ENCODE peak calls at places on chromosomes 4 and X, in eight cellular contexts. G, U, E, F, D, P, K and W are unnamed samples. For H3K9me3 and H3K4me1, the result is how much of the 10 kb centered on the place peaks cover.

GRCh38 chr4:85210353-85210752 is 243.9 kb upstream of the WDFY3 start:
- DNase-seq in D (no peak), U (no peak), K (no peak), F (peak), G (no peak), E (no peak), P (no peak), W (no peak)

GRCh38 chr4:156773648-156774357 is 197.8 kb downstream of the PDGFC start:
- DNase-seq in E (no peak), U (no peak), D (no peak), F (peak), P (no peak), K (no peak), G (no peak), W (no peak)

GRCh38 chrX:97524997-97525396 is 641.3 kb downstream of the RPA4 start:
- DNase-seq in U (no peak), K (no peak), F (no peak), D (no peak), P (no peak), G (peak), E (no peak), W (no peak)

GRCh38 chr4:109658871-109659410 is 44.3 kb downstream of the CASP6 start:
- DNase-seq in P (no peak), F (peak), U (no peak), E (peak), D (no peak), K (no peak), G (no peak), W (no peak)

GRCh38 chrX:1462596-1463251 is 10.0 kb upstream of the ASMTL start:
- DNase-seq in F (peak), E (no peak), K (peak), P (no peak), G (no peak), D (peak), U (no peak), W (peak)

GRCh38 chr4:72383439-72383838 is 185.6 kb downstream of the ADAMTS3 start:
- DNase-seq in U (no peak), F (no peak), G (no peak), D (no peak), K (no peak), E (peak), P (no peak), W (no peak)

GRCh38 chrX:39840141-39841126 is 257.3 kb downstream of the BCOR start:
- DNase-seq in U (no peak), K (no peak), E (no peak), D (peak), F (no peak), P (no peak), G (no peak), W (no peak)

GRCh38 chrX:21524008-21524407 is 134.1 kb downstream of the KLHL34 start:
- DNase-seq in G (no peak), E (peak), D (no peak), U (no peak), F (no peak), P (no peak), K (no peak), W (no peak)

GRCh38 chr4:10061650-10062415 is 40.5 kb upstream of the SLC2A9 start:
- DNase-seq in P (no peak), K (no peak), F (no peak), D (no peak), U (no peak), E (no peak), G (no peak), W (no peak)

GRCh38 chrX:18973527-18974192 is 10.3 kb downstream of the PHKA2 start:
- DNase-seq in K (no peak), D (no peak), U (no peak), F (no peak), P (no peak), E (no peak), G (no peak), W (no peak)

GRCh38 chr4:30718021-30718888 is 1.9 kb upstream of the PCDH7 start:
- DNase-seq in U (no peak), K (no peak), G (peak), F (no peak), E (peak), D (peak), P (no peak), W (peak)

GRCh38 chr4:94271248-94271647 is 63.6 kb downstream of the SMARCAD1 start:
- DNase-seq in G (no peak), D (no peak), P (no peak), F (no peak), K (no peak), U (no peak), E (no peak), W (no peak)

DNA sequence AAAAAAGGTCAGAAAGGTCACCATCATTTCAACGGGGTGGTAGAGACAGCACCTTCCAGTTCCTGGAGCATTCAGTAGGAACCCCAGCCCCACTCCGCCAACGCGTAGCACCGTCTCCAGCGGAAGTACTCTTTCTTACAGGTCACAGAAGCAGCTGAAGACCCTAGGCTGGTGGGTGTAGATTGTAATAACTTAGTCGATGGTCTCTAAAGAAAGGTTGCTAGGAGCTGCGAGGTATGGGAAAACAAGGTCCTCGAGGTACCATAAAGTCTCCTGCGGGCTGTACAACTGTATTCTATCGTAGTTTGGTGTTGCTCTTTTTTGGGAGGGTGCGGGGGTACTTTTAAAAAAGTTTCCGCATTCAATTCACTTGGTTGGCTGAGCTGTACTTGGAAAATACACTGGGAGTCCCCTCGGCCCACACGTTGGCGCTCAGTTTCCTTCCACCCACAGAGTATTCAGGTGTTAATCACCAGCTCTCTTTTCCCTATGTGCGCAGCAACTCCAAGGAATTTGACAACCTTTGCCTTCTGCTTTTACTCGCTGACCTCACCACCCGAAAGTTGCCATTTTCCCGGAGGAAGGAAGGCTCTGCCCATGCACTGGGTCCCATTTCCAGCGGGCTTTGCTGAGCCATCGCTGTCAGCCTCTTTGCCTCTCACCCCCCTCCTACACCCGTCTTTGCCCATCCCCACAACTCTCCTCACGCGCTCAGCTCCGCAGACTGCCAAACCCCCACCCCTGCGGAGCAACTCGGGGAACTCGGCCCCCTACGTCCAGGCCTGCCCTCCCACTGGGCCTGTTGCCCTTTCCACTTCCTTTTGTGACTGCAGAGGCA is 4.8 kb upstream of the SOX3 start:
- DNase-seq in G (no peak), E (no peak), F (no peak), P (no peak), K (no peak), U (no peak), D (no peak), W (no peak)
- H3K9me3 ChIP-seq in G (under half), E (under half), F (under half), P (under half), K (under half), U (under half), D (under half), W (under half)

DNA sequence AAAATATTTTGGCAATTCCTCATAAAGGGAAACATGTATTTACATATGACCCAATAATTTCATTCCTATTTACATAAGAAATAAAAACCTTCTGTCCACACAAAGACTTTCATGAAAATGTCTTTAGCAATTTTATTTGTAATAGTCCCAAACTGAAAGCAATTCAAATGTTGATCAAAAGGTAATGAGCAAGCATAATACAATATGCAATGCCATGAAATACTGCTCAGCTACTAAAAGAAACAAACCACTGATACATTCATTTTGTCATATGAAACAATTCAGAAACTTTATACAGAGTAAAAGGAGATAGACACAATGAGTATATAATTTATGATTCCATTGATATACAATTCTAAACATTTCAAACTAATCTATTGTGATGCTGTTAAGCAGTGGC is 335.8 kb downstream of the GASK1B start:
- DNase-seq in U (no peak), P (no peak), K (no peak), G (no peak), F (no peak), E (no peak), D (no peak), W (no peak)
- H3K4me1 ChIP-seq in U (under half), P (under half), K (under half), G (under half), F (under half), E (under half), D (under half), W (under half)

GRCh38 chr4:129261584-129261983 is 165.6 kb downstream of the C4orf33 start:
- DNase-seq in D (no peak), E (no peak), P (no peak), F (no peak), U (no peak), K (no peak), G (no peak), W (no peak)

GRCh38 chr4:129264008-129264657 is 168.2 kb downstream of the C4orf33 start:
- DNase-seq in U (no peak), G (no peak), D (no peak), E (no peak), P (no peak), K (no peak), F (no peak), W (no peak)
- H3K4me3 ChIP-seq in U (no peak), G (no peak), D (no peak), E (no peak), P (no peak), K (no peak), F (no peak), W (no peak)

GRCh38 chr4:5082381-5082780 is 31.1 kb downstream of the STK32B start:
- DNase-seq in K (no peak), U (no peak), P (no peak), E (no peak), F (no peak), D (no peak), G (no peak), W (no peak)
- H3K9me3 ChIP-seq in K (under half), U (under half), P (under half), E (under half), F (under half), D (under half), G (under half), W (under half)

DNA sequence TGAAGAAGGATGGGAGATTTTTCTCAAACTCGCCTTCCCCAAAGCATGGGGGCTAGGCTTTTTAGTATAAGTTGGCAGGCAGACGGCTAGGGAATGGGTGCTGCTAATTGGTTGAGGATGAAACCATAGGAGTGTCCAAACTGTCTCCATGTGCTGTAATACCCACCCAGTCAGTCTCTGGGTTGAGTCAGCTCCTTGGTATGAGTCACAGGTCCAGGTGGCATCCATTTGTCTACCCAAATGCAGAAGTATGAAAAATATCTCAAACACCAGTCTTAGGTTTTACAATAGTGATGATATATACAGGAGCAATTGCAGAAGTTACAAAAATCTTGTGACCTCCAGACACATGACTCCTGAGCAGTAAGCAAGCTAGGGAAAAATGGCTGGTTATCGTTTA is 27.4 kb upstream of the CCSER1 start:
- DNase-seq in F (no peak), E (no peak), U (no peak), P (no peak), G (no peak), K (no peak), D (no peak), W (no peak)
- H3K4me1 ChIP-seq in F (under half), E (under half), U (under half), P (under half), G (under half), K (under half), D (under half), W (under half)

DNA sequence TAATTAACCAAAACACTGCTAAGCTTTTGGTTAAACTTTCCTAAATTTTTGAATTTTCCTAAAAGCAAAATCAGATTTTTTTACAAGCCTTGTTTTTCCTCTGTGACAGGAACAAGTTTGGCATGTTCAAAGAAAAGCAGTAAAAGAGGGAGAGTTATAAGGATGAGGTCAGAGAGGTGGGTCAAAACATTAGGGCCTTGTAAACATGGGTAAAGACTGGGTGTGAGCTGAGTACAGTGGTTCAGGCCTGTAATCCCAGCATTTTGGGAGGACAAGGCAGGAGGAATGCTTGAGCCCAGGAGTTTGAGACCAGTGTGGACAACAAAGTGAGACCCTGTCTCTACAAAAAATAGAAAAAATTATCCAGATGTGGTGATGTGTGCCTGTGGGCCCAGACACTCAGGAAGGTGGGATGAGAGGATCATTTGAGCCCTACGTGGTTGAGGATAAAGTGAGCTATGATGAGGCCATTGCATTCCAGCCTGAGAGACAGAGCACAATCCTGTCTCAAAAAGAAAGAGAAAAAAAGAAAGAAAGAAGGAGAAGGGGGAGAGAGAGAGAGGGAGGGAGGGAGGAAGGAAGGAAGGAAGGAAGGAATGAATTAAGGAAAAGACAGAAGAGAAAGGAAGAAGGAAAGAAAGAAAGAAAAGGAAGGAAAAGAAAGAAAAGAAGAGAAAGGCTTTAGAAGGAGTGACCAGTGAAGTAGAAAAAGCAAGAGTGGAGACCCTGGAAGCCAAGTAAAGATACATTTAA is 17.0 kb upstream of the FRYL start:
- DNase-seq in G (no peak), P (no peak), E (no peak), K (no peak), D (no peak), U (no peak), F (no peak), W (no peak)
- H3K4me3 ChIP-seq in G (no peak), P (no peak), E (no peak), K (no peak), D (no peak), U (no peak), F (no peak), W (no peak)

DNA sequence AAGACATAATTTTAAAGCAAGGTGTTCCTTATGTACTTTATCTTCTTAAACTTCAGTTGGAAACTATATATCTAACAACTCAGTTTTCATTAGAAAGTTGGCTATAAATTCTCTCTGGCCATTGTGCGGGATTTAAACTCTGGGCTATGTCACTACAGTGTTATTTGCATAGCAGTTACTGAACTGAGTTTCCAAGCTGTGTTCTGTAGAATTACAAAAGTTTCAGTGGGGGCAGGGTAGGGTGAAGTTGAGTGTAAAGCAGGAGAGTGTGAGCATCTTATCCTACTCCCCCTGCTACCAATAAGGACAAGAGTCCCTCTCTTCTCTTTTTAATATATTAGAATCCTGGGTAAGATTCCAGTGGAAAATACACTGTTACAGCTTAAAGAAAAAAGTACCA is 254.5 kb upstream of the SLITRK2 start:
- DNase-seq in D (no peak), P (no peak), F (no peak), U (no peak), K (no peak), G (no peak), E (no peak), W (no peak)
- H3K9me3 ChIP-seq in D (under half), P (under half), F (under half), U (under half), K (under half), G (under half), E (under half), W (under half)

GRCh38 chr4:147825451-147826287 is 93.8 kb downstream of the ARHGAP10 start:
- DNase-seq in E (peak), G (no peak), D (no peak), F (no peak), U (no peak), K (no peak), P (no peak), W (peak)
- H3K4me1 ChIP-seq in E (under half), G (under half), D (under half), F (under half), U (under half), K (under half), P (under half), W (under half)